ENCODE peak calls at places on chromosomes 7 and 10, in seven cellular contexts. M is stimulated activated CD8-positive, alpha-beta memory T cell treated with anti-CD3 and anti-CD28 coated beads, Interleukin-12 subunit alpha, Interleukin-12 subunit beta, amount 100 ng/mL, for 1 hour; T is A549; X is amniotic stem cell; C is ovary; N is AG20443; W is astrocyte of the hippocampus. I is an unnamed sample.

GRCh38 chr10:43203491-43204393 is 63.1 kb downstream of the RASGEF1A start:
- DNase-seq in T (peak), N (no peak), W (no peak), M (no peak), C (peak), X (no peak), I (no peak)

GRCh38 chr7:138032775-138033174 is 30.9 kb upstream of the CREB3L2 start:
- DNase-seq in W (peak), N (no peak), C (no peak), X (no peak), T (no peak), M (no peak), I (no peak)

GRCh38 chr10:58241346-58241745 is 26.3 kb downstream of the IPMK start:
- DNase-seq in N (peak), X (no peak), W (peak), T (no peak), C (no peak), M (no peak), I (peak)

GRCh38 chr7:116357776-116358670 is 141.5 kb upstream of the CAV2 start:
- DNase-seq in T (peak), M (no peak), N (no peak), X (no peak), W (peak), C (no peak), I (peak)

GRCh38 chr10:100866010-100866409 is 46.8 kb upstream of the SLF2 start:
- DNase-seq in W (no peak), X (no peak), N (no peak), T (no peak), C (no peak), M (no peak), I (no peak)

GRCh38 chr7:87156709-87157108 is 4.5 kb downstream of the DMTF1 start:
- DNase-seq in C (no peak), M (no peak), W (no peak), N (no peak), X (no peak), T (no peak), I (no peak)

GRCh38 chr10:74542077-74542476 is 284.3 kb upstream of the KAT6B start:
- DNase-seq in N (peak), C (no peak), X (peak), W (peak), M (no peak), T (peak), I (no peak)

GRCh38 chr10:126059101-126059826 is 162.9 kb downstream of the FANK1 start:
- DNase-seq in N (peak), M (no peak), C (no peak), X (no peak), W (peak), T (peak), I (peak)

GRCh38 chr7:55552320-55553086 is 19.8 kb downstream of the VOPP1 start:
- DNase-seq in N (no peak), W (peak), C (no peak), T (peak), M (no peak), X (no peak), I (peak)

GRCh38 chr10:6924166-6924565 is 344.1 kb upstream of the PRKCQ start:
- DNase-seq in M (no peak), C (no peak), X (no peak), N (peak), W (peak), T (peak), I (no peak)

GRCh38 chr7:23462846-23463245 is 7.4 kb downstream of the IGF2BP3 start:
- DNase-seq in W (peak), C (no peak), T (peak), N (peak), X (peak), M (no peak), I (no peak)

GRCh38 chr10:13758302-13758701 is 171.5 kb downstream of the PRPF18 start:
- DNase-seq in W (peak), T (peak), C (no peak), M (no peak), N (no peak), X (no peak), I (no peak)

GRCh38 chr7:100865971-100866720 is 1.0 kb upstream of the TRIP6 start:
- DNase-seq in W (peak), X (no peak), M (no peak), C (peak), N (peak), T (no peak), I (no peak)

GRCh38 chr10:28241766-28242399 is 61.0 kb downstream of the MPP7 start:
- DNase-seq in W (peak), T (peak), N (peak), M (peak), X (peak), C (no peak), I (no peak)

GRCh38 chr10:114631090-114631677 is 26.9 kb downstream of the ABLIM1 start:
- DNase-seq in N (no peak), C (no peak), X (no peak), M (no peak), T (no peak), W (no peak), I (no peak)

GRCh38 chr10:37268266-37268665 is 142.9 kb downstream of the ANKRD30A start:
- DNase-seq in N (no peak), C (no peak), M (no peak), W (no peak), T (no peak), X (no peak), I (no peak)

GRCh38 chr7:47710201-47710935 is 128.5 kb upstream of the TNS3 start:
- DNase-seq in W (peak), C (no peak), M (no peak), X (no peak), T (no peak), N (no peak), I (no peak)

I was measured in SJSA1.